ENCODE peak calls at places on chromosome 18, in ten cellular contexts. One of them, this sample, is unnamed.

GRCh38 chr18:56001576-56001975 is 413.6 kb upstream of the TCF4 start:
- DNase-seq in brain microvascular endothelial cell: no peak
- DNase-seq in PC-9: no peak
- DNase-seq in adrenal gland: no peak
- DNase-seq in A549: no peak
- DNase-seq in colonic mucosa: no peak
- DNase-seq in suprapubic skin: no peak
- DNase-seq in uterus: no peak
- DNase-seq in cardiac muscle cell: peak; percentile 13
- DNase-seq in neural progenitor cell: no peak
- DNase-seq in this sample: no peak

GRCh38 chr18:35186491-35187034 is 54.3 kb upstream of the ZNF397 start:
- DNase-seq in brain microvascular endothelial cell: no peak
- DNase-seq in PC-9: no peak
- DNase-seq in adrenal gland: no peak
- DNase-seq in A549: no peak
- DNase-seq in colonic mucosa: no peak
- DNase-seq in suprapubic skin: no peak
- DNase-seq in uterus: no peak
- DNase-seq in cardiac muscle cell: no peak
- DNase-seq in neural progenitor cell: no peak
- DNase-seq in this sample: no peak

GRCh38 chr18:51028201-51028805 is 1.7 kb upstream of the SMAD4 start:
- DNase-seq in brain microvascular endothelial cell: no peak
- DNase-seq in PC-9: peak; percentile 53
- DNase-seq in adrenal gland: no peak
- DNase-seq in A549: no peak
- DNase-seq in colonic mucosa: peak; percentile 43
- DNase-seq in suprapubic skin: no peak
- DNase-seq in uterus: no peak
- DNase-seq in cardiac muscle cell: peak; percentile 22
- DNase-seq in neural progenitor cell: no peak
- DNase-seq in this sample: no peak

GRCh38 chr18:40371673-40372072 is 1583.4 kb upstream of the PIK3C3 start:
- DNase-seq in brain microvascular endothelial cell: no peak
- DNase-seq in PC-9: no peak
- DNase-seq in adrenal gland: no peak
- DNase-seq in A549: no peak
- DNase-seq in colonic mucosa: no peak
- DNase-seq in suprapubic skin: no peak
- DNase-seq in uterus: no peak
- DNase-seq in cardiac muscle cell: peak; percentile 53
- DNase-seq in neural progenitor cell: no peak
- DNase-seq in this sample: peak; percentile 26

GRCh38 chr18:25457636-25458035 is 105.7 kb upstream of the ZNF521 start:
- DNase-seq in brain microvascular endothelial cell: no peak
- DNase-seq in PC-9: no peak
- DNase-seq in adrenal gland: no peak
- DNase-seq in A549: no peak
- DNase-seq in colonic mucosa: no peak
- DNase-seq in suprapubic skin: no peak
- DNase-seq in uterus: no peak
- DNase-seq in cardiac muscle cell: peak; percentile 17
- DNase-seq in neural progenitor cell: no peak
- DNase-seq in this sample: peak; percentile 13

GRCh38 chr18:57497372-57498294 is 62.5 kb downstream of the ONECUT2 start:
- DNase-seq in brain microvascular endothelial cell: no peak
- DNase-seq in PC-9: peak; percentile 42
- DNase-seq in adrenal gland: no peak
- DNase-seq in A549: no peak
- DNase-seq in colonic mucosa: no peak
- DNase-seq in suprapubic skin: no peak
- DNase-seq in uterus: no peak
- DNase-seq in cardiac muscle cell: no peak
- DNase-seq in neural progenitor cell: no peak
- DNase-seq in this sample: no peak

GRCh38 chr18:76801567-76802505 is 20.5 kb upstream of the ZNF236 start:
- DNase-seq in brain microvascular endothelial cell: no peak
- DNase-seq in PC-9: no peak
- DNase-seq in adrenal gland: peak; percentile 51
- DNase-seq in A549: peak; percentile 70
- DNase-seq in colonic mucosa: peak; percentile 54
- DNase-seq in suprapubic skin: no peak
- DNase-seq in uterus: peak; percentile 67
- DNase-seq in cardiac muscle cell: peak; percentile 54
- DNase-seq in neural progenitor cell: peak; percentile 70
- DNase-seq in this sample: no peak

GRCh38 chr18:2223859-2224258 is 347.4 kb downstream of the METTL4 start:
- DNase-seq in brain microvascular endothelial cell: peak; percentile 28
- DNase-seq in PC-9: no peak
- DNase-seq in adrenal gland: peak; percentile 25
- DNase-seq in A549: no peak
- DNase-seq in colonic mucosa: peak; percentile 51
- DNase-seq in suprapubic skin: no peak
- DNase-seq in uterus: no peak
- DNase-seq in cardiac muscle cell: peak; percentile 75
- DNase-seq in neural progenitor cell: peak; percentile 51
- DNase-seq in this sample: no peak

GRCh38 chr18:79488311-79489047 is 92.7 kb downstream of the NFATC1 start:
- DNase-seq in brain microvascular endothelial cell: no peak
- DNase-seq in PC-9: no peak
- DNase-seq in adrenal gland: no peak
- DNase-seq in A549: no peak
- DNase-seq in colonic mucosa: no peak
- DNase-seq in suprapubic skin: peak; percentile 62
- DNase-seq in uterus: no peak
- DNase-seq in cardiac muscle cell: no peak
- DNase-seq in neural progenitor cell: no peak
- DNase-seq in this sample: no peak

GRCh38 chr18:33210575-33211189 is 229.8 kb downstream of the CCDC178 start:
- DNase-seq in brain microvascular endothelial cell: peak; percentile 20
- DNase-seq in PC-9: no peak
- DNase-seq in adrenal gland: no peak
- DNase-seq in A549: no peak
- DNase-seq in colonic mucosa: no peak
- DNase-seq in suprapubic skin: no peak
- DNase-seq in uterus: no peak
- DNase-seq in cardiac muscle cell: peak; percentile 45
- DNase-seq in neural progenitor cell: peak; percentile 65
- DNase-seq in this sample: no peak
- TF ChIP-seq CTCF in brain microvascular endothelial cell: peak; percentile 74
- TF ChIP-seq CTCF in PC-9: peak; percentile 54
- TF ChIP-seq CTCF in adrenal gland: no peak
- TF ChIP-seq CTCF in A549: peak; percentile 32
- TF ChIP-seq CTCF in colonic mucosa: peak; percentile 53
- TF ChIP-seq CTCF in suprapubic skin: no peak
- TF ChIP-seq CTCF in uterus: no peak
- TF ChIP-seq CTCF in cardiac muscle cell: peak; percentile 65
- TF ChIP-seq CTCF in neural progenitor cell: peak; percentile 73
- TF ChIP-seq CTCF in this sample: peak; percentile 66

GRCh38 chr18:54606835-54607212 is 15.8 kb downstream of the DYNAP start:
- DNase-seq in brain microvascular endothelial cell: no peak
- DNase-seq in PC-9: no peak
- DNase-seq in adrenal gland: no peak
- DNase-seq in A549: no peak
- DNase-seq in colonic mucosa: no peak
- DNase-seq in suprapubic skin: no peak
- DNase-seq in uterus: no peak
- DNase-seq in cardiac muscle cell: no peak
- DNase-seq in neural progenitor cell: no peak
- DNase-seq in this sample: no peak

GRCh38 chr18:54608008-54608642 is 17.1 kb downstream of the DYNAP start:
- DNase-seq in brain microvascular endothelial cell: no peak
- DNase-seq in PC-9: peak; percentile 90
- DNase-seq in adrenal gland: no peak
- DNase-seq in A549: no peak
- DNase-seq in colonic mucosa: no peak
- DNase-seq in suprapubic skin: no peak
- DNase-seq in uterus: no peak
- DNase-seq in cardiac muscle cell: peak; percentile 55
- DNase-seq in neural progenitor cell: no peak
- DNase-seq in this sample: no peak

GRCh38 chr18:54611819-54612218 is 20.8 kb downstream of the DYNAP start:
- DNase-seq in brain microvascular endothelial cell: no peak
- DNase-seq in PC-9: no peak
- DNase-seq in adrenal gland: no peak
- DNase-seq in A549: no peak
- DNase-seq in colonic mucosa: no peak
- DNase-seq in suprapubic skin: no peak
- DNase-seq in uterus: no peak
- DNase-seq in cardiac muscle cell: no peak
- DNase-seq in neural progenitor cell: no peak
- DNase-seq in this sample: no peak

GRCh38 chr18:54604211-54604610 is 13.2 kb downstream of the DYNAP start:
- DNase-seq in brain microvascular endothelial cell: no peak
- DNase-seq in PC-9: no peak
- DNase-seq in adrenal gland: no peak
- DNase-seq in A549: no peak
- DNase-seq in colonic mucosa: no peak
- DNase-seq in suprapubic skin: no peak
- DNase-seq in uterus: no peak
- DNase-seq in cardiac muscle cell: no peak
- DNase-seq in neural progenitor cell: no peak
- DNase-seq in this sample: no peak

DNA sequence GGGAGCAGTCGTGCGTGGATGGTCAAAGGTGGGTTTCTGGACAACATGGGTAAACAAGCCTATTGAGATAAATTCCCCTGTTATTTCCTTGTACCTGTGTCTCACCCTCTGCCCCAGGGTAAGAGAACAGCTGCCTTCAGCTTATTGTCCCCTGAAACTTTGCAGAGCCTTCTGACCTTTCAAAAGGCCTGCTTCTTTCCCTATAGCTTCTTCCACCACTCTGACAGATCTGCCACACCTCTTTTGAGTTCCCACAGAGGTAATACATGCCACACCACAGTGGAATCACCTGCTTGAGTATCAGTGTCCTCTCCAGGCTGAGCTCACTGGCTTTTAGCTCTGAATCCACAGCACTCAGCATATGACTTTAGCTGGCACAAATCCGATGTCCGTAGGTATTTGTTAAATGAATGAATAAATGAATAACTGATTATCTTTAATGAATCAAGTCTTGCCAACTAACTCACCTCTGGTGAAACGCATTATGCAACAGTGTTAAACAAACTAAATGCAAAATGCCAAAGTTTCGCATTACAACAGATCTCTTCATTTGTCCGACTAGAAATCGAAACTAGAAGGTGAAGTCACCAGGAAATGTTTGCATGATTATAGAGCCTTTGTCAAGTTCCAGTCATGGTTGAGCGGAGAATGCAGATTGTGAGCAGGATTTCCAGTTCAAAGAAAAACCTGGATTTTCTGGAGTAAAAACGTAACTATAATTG is 16.3 kb downstream of the DYNAP start:
- DNase-seq in brain microvascular endothelial cell: no peak
- DNase-seq in PC-9: peak; percentile 97
- DNase-seq in adrenal gland: no peak
- DNase-seq in A549: no peak
- DNase-seq in colonic mucosa: peak; percentile 38
- DNase-seq in suprapubic skin: no peak
- DNase-seq in uterus: no peak
- DNase-seq in cardiac muscle cell: peak; percentile 21
- DNase-seq in neural progenitor cell: no peak
- DNase-seq in this sample: no peak
- H3K27ac ChIP-seq in brain microvascular endothelial cell: no peak overlapping the region
- H3K27ac ChIP-seq in PC-9: peak overlapping the region; percentile 100
- H3K27ac ChIP-seq in adrenal gland: no peak overlapping the region
- H3K27ac ChIP-seq in A549: no peak overlapping the region
- H3K27ac ChIP-seq in colonic mucosa: peak overlapping the region; percentile 87
- H3K27ac ChIP-seq in suprapubic skin: peak overlapping the region; percentile 73
- H3K27ac ChIP-seq in uterus: no peak overlapping the region
- H3K27ac ChIP-seq in cardiac muscle cell: peak overlapping the region; percentile 47
- H3K27ac ChIP-seq in neural progenitor cell: no peak overlapping the region
- H3K27ac ChIP-seq in this sample: no peak overlapping the region

DNA sequence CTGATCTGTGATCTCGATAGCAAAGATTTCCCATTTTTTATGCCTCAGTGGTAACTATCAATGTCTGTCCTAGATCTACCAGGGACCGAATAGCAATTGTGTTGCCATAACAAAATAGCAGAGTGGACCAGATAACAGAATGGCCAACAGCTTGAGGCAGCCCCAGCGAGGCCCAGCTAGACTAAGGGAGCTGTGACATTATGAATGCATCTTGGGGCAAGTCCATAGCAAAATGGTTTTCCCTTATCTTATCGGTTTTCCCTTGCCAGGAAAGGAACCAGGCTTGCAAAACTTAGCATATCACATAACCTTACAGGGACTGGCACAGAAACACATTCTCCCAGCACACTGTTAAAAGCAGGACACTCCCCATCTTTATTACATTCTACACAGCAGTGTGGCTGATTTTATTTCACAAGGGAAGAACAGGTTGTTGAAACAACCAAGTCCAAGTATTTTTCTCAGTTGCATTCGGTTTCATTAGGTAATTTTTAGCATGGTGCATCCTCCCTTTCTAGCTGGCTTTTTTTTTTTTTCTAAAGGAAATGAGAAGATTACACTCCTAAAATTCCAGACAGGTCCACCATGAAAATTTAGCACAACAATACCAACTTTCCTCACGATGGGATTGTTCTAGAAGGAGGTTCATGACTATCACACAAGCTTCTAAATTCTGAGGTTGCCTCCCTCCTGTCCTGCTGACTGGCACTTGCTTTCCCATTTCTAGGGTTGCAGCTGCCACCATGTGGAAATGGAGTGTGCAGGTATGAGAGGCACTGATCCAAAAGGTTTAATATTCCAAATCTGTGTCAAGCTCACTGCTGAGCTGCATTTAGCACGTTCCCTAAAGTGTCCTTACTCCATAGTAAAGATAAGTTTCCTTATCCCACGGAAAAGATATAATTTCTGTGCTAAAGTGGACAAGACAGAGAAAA is 97.0 kb upstream of the SLC35G4 start:
- DNase-seq in brain microvascular endothelial cell: peak; percentile 22
- DNase-seq in PC-9: no peak
- DNase-seq in adrenal gland: peak; percentile 27
- DNase-seq in A549: peak; percentile 11
- DNase-seq in colonic mucosa: no peak
- DNase-seq in suprapubic skin: no peak
- DNase-seq in uterus: no peak
- DNase-seq in cardiac muscle cell: peak; percentile 24
- DNase-seq in neural progenitor cell: peak; percentile 9
- DNase-seq in this sample: no peak
- TF ChIP-seq CTCF in brain microvascular endothelial cell: peak; percentile 55
- TF ChIP-seq CTCF in PC-9: no peak
- TF ChIP-seq CTCF in adrenal gland: peak; percentile 39
- TF ChIP-seq CTCF in A549: peak; percentile 60
- TF ChIP-seq CTCF in colonic mucosa: no peak
- TF ChIP-seq CTCF in suprapubic skin: no peak
- TF ChIP-seq CTCF in uterus: no peak
- TF ChIP-seq CTCF in cardiac muscle cell: peak; percentile 18
- TF ChIP-seq CTCF in neural progenitor cell: peak; percentile 41
- TF ChIP-seq CTCF in this sample: peak; percentile 38

DNA sequence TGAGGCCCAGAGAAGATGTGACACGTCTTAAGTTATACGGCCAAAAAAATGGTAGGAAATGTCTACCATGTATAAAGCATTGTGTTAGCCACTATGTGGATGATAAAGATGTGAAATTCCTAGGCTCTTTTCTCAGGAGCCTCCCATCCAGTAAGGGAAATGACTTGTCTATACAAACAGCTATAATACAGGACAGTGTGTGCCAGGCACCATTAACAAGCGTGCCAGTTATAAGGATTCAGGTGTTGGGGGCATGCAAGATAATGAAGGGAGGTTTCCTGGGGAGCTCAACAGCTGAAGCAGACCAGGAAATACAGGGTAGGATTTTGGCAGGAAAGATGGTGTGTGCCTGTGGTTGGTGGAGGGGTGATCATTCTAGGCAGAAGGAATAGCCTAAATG is 37.6 kb downstream of the ALPK2 start:
- DNase-seq in brain microvascular endothelial cell: no peak
- DNase-seq in PC-9: no peak
- DNase-seq in adrenal gland: no peak
- DNase-seq in A549: no peak
- DNase-seq in colonic mucosa: no peak
- DNase-seq in suprapubic skin: no peak
- DNase-seq in uterus: no peak
- DNase-seq in cardiac muscle cell: no peak
- DNase-seq in neural progenitor cell: no peak
- DNase-seq in this sample: no peak
- H3K27ac ChIP-seq in brain microvascular endothelial cell: no peak overlapping the region
- H3K27ac ChIP-seq in PC-9: no peak overlapping the region
- H3K27ac ChIP-seq in adrenal gland: no peak overlapping the region
- H3K27ac ChIP-seq in A549: no peak overlapping the region
- H3K27ac ChIP-seq in colonic mucosa: no peak overlapping the region
- H3K27ac ChIP-seq in suprapubic skin: no peak overlapping the region
- H3K27ac ChIP-seq in uterus: peak overlapping the region; percentile 60
- H3K27ac ChIP-seq in cardiac muscle cell: peak overlapping the region; percentile 92
- H3K27ac ChIP-seq in neural progenitor cell: no peak overlapping the region
- H3K27ac ChIP-seq in this sample: no peak overlapping the region